ENCODE peak calls at places on chromosomes 1 and 21, in seven cellular contexts. One of them, this sample, is unnamed.

GRCh38 chr1:56411484-56412180 is 167.7 kb downstream of the PLPP3 start:
- DNase-seq in GM19239: no peak
- DNase-seq in EH: peak; percentile 48
- DNase-seq in body of pancreas: peak; percentile 60
- DNase-seq in activated naive CD4-positive, alpha-beta T cell: no peak
- DNase-seq in stimulated activated CD4-positive, alpha-beta T cell treated with anti-CD3 and anti-CD28 coated beads, Interleukin-15, amount 100 ng/mL, for 24 hours: no peak
- DNase-seq in colonic mucosa: no peak
- DNase-seq in this sample: peak; percentile 85

GRCh38 chr1:201098992-201099391 is 13.2 kb downstream of the CACNA1S start:
- DNase-seq in activated naive CD4-positive, alpha-beta T cell: no peak
- DNase-seq in body of pancreas: no peak
- DNase-seq in stimulated activated CD4-positive, alpha-beta T cell treated with anti-CD3 and anti-CD28 coated beads, Interleukin-15, amount 100 ng/mL, for 24 hours: no peak
- DNase-seq in colonic mucosa: no peak
- DNase-seq in EH: no peak
- DNase-seq in GM19239: no peak
- DNase-seq in this sample: no peak

GRCh38 chr1:19877821-19878636 is 4.2 kb upstream of the OTUD3 start:
- DNase-seq in EH: peak; percentile 68
- DNase-seq in activated naive CD4-positive, alpha-beta T cell: no peak
- DNase-seq in colonic mucosa: peak; percentile 52
- DNase-seq in GM19239: no peak
- DNase-seq in body of pancreas: no peak
- DNase-seq in stimulated activated CD4-positive, alpha-beta T cell treated with anti-CD3 and anti-CD28 coated beads, Interleukin-15, amount 100 ng/mL, for 24 hours: no peak
- DNase-seq in this sample: no peak

GRCh38 chr1:94579876-94580294 is 38.3 kb upstream of the F3 start:
- DNase-seq in GM19239: no peak
- DNase-seq in activated naive CD4-positive, alpha-beta T cell: no peak
- DNase-seq in body of pancreas: no peak
- DNase-seq in colonic mucosa: no peak
- DNase-seq in EH: peak; percentile 98
- DNase-seq in stimulated activated CD4-positive, alpha-beta T cell treated with anti-CD3 and anti-CD28 coated beads, Interleukin-15, amount 100 ng/mL, for 24 hours: no peak
- DNase-seq in this sample: no peak

GRCh38 chr1:53619811-53620619 is 118.9 kb downstream of the GLIS1 start:
- DNase-seq in GM19239: no peak
- DNase-seq in stimulated activated CD4-positive, alpha-beta T cell treated with anti-CD3 and anti-CD28 coated beads, Interleukin-15, amount 100 ng/mL, for 24 hours: no peak
- DNase-seq in EH: peak; percentile 35
- DNase-seq in activated naive CD4-positive, alpha-beta T cell: no peak
- DNase-seq in body of pancreas: no peak
- DNase-seq in colonic mucosa: no peak
- DNase-seq in this sample: peak; percentile 11

GRCh38 chr21:29149771-29150425 is 19.5 kb downstream of the MAP3K7CL start:
- DNase-seq in EH: peak; percentile 66
- DNase-seq in colonic mucosa: no peak
- DNase-seq in body of pancreas: no peak
- DNase-seq in activated naive CD4-positive, alpha-beta T cell: no peak
- DNase-seq in GM19239: no peak
- DNase-seq in stimulated activated CD4-positive, alpha-beta T cell treated with anti-CD3 and anti-CD28 coated beads, Interleukin-15, amount 100 ng/mL, for 24 hours: no peak
- DNase-seq in this sample: no peak

GRCh38 chr1:21919520-21919919 is 17.6 kb downstream of the HSPG2 start:
- DNase-seq in stimulated activated CD4-positive, alpha-beta T cell treated with anti-CD3 and anti-CD28 coated beads, Interleukin-15, amount 100 ng/mL, for 24 hours: no peak
- DNase-seq in EH: peak; percentile 92
- DNase-seq in body of pancreas: no peak
- DNase-seq in colonic mucosa: no peak
- DNase-seq in activated naive CD4-positive, alpha-beta T cell: no peak
- DNase-seq in GM19239: no peak
- DNase-seq in this sample: no peak

GRCh38 chr1:169060906-169061683 is 45.4 kb upstream of the ATP1B1 start:
- DNase-seq in body of pancreas: no peak
- DNase-seq in EH: peak; percentile 16
- DNase-seq in stimulated activated CD4-positive, alpha-beta T cell treated with anti-CD3 and anti-CD28 coated beads, Interleukin-15, amount 100 ng/mL, for 24 hours: no peak
- DNase-seq in activated naive CD4-positive, alpha-beta T cell: no peak
- DNase-seq in colonic mucosa: no peak
- DNase-seq in GM19239: no peak
- DNase-seq in this sample: no peak